ENCODE peak calls at places on chromosome 17, in six cellular contexts. A is AG10803, D is posterior cingulate gyrus, F is cardiac fibroblast, I is 8988T, X is MG63. C is an unnamed sample.

GRCh38 chr17:9467518-9467917 is 108.1 kb downstream of the STX8 start:
- DNase-seq in A (no peak), D (no peak), F (no peak), I (no peak), X (no peak), C (no peak)

GRCh38 chr17:18025596-18026407 is 13.2 kb downstream of the ATPAF2 start:
- DNase-seq in A (peak; percentile 66), D (no peak), F (peak; percentile 74), I (no peak), X (no peak), C (no peak)

GRCh38 chr17:38509772-38510423 is 81.6 kb downstream of the ARHGAP23 start:
- DNase-seq in A (no peak), D (no peak), F (no peak), I (no peak), X (no peak), C (peak; percentile 74)

GRCh38 chr17:56424005-56424404 is 169.5 kb upstream of the NOG start:
- DNase-seq in A (no peak), D (no peak), F (no peak), I (no peak), X (no peak), C (no peak)

GRCh38 chr17:17151055-17151454 is 55.1 kb downstream of the PLD6 start:
- DNase-seq in A (peak; percentile 84), D (no peak), F (peak; percentile 90), I (no peak), X (peak; percentile 84), C (no peak)

GRCh38 chr17:61398721-61399130 is 917 bp upstream of the TBX2 start:
- DNase-seq in A (no peak), D (no peak), F (peak; percentile 44), I (no peak), X (no peak), C (no peak)

GRCh38 chr17:68777856-68778694 is 176.9 kb upstream of the FAM20A start:
- DNase-seq in A (no peak), D (no peak), F (no peak), I (no peak), X (no peak), C (no peak)

GRCh38 chr17:6346387-6346786 is 88.5 kb downstream of the AIPL1 start:
- DNase-seq in A (no peak), D (no peak), F (no peak), I (no peak), X (no peak), C (peak; percentile 48)

GRCh38 chr17:12116143-12116542 is 95.5 kb downstream of the MAP2K4 start:
- DNase-seq in A (no peak), D (no peak), F (no peak), I (no peak), X (no peak), C (no peak)

GRCh38 chr17:29617125-29617480 is 5.6 kb downstream of the CORO6 start:
- DNase-seq in A (peak; percentile 60), D (peak; percentile 87), F (peak; percentile 65), I (peak; percentile 93), X (no peak), C (peak; percentile 95)

GRCh38 chr17:57861000-57861736 is 11.3 kb upstream of the MRPS23 start:
- DNase-seq in A (peak; percentile 41), D (no peak), F (peak; percentile 27), I (no peak), X (peak; percentile 71), C (peak; percentile 96)

GRCh38 chr17:67164298-67164697 is 80.7 kb downstream of the HELZ start:
- DNase-seq in A (no peak), D (no peak), F (peak; percentile 13), I (no peak), X (no peak), C (no peak)

C was measured in islet precursor cell.